ENCODE peak calls at places on chromosomes 4 and X, in six cellular contexts. W is GM10248, K is dermis blood vessel endothelial cell, A is GM13977, H is HCT116, U is NCI-H1417. X is an unnamed sample.

GRCh38 chr4:95388911-95389310 is 159.9 kb downstream of the UNC5C start:
- DNase-seq in K (no peak), U (peak), H (no peak), A (no peak), W (no peak), X (no peak)

GRCh38 chrX:133568109-133568508 is 152.8 kb upstream of the GPC4 start:
- DNase-seq in A (no peak), U (no peak), H (no peak), W (no peak), K (no peak), X (no peak)

GRCh38 chr4:118772149-118773081 is 63.5 kb downstream of the SEC24D start:
- DNase-seq in K (peak), U (peak), W (peak), H (peak), A (peak), X (peak)

GRCh38 chr4:1245481-1246051 is 3.4 kb downstream of the CTBP1 start:
- DNase-seq in U (no peak), W (no peak), H (no peak), K (no peak), A (peak), X (no peak)

GRCh38 chr4:37470243-37470642 is 215.9 kb downstream of the RELL1 start:
- DNase-seq in K (no peak), W (no peak), A (no peak), H (no peak), U (no peak), X (no peak)

GRCh38 chrX:106948641-106949040 is 28.4 kb downstream of the CLDN2 start:
- DNase-seq in U (no peak), K (no peak), W (no peak), H (no peak), A (no peak), X (no peak)

GRCh38 chr4:125741825-125742452 is 427.2 kb downstream of the FAT4 start:
- DNase-seq in K (peak), A (peak), U (no peak), H (no peak), W (peak), X (no peak)

GRCh38 chr4:76011700-76012387 is 4.5 kb upstream of the CXCL9 start:
- DNase-seq in K (peak), A (peak), H (no peak), W (peak), U (no peak), X (no peak)

GRCh38 chr4:2962614-2963184 is 507 bp downstream of the NOP14 start:
- DNase-seq in W (no peak), H (peak), U (no peak), K (peak), A (peak), X (peak)

GRCh38 chr4:91600301-91600700 is 703.5 kb upstream of the GRID2 start:
- DNase-seq in H (no peak), K (no peak), W (no peak), A (no peak), U (no peak), X (no peak)

GRCh38 chr4:128974203-128974602 is 119.1 kb downstream of the SCLT1 start:
- DNase-seq in K (no peak), U (no peak), A (no peak), W (no peak), H (no peak), X (no peak)

GRCh38 chr4:156198511-156198910 is 244.8 kb upstream of the CTSO start:
- DNase-seq in K (no peak), U (no peak), H (no peak), W (no peak), A (no peak), X (no peak)

X was measured in NCI-H2227 treated with DMSO at 0.1 percent for 48 hours.